ENCODE peak calls at places on chromosomes 1 and 21, in four cellular contexts. N is T-helper 2 cell, D is Caki2, Z is hippocampal formation. I is an unnamed sample.

GRCh38 chr21:24895885-24896734 is 711.2 kb downstream of the MRPL39 start:
- DNase-seq in N (no peak), D (peak), Z (no peak), I (peak)

GRCh38 chr1:51915958-51916357 is 37.4 kb upstream of the NRDC start:
- DNase-seq in N (no peak), Z (no peak), D (no peak), I (no peak)

GRCh38 chr1:24536391-24536840 is 19.5 kb upstream of the NCMAP start:
- DNase-seq in N (peak), D (peak), Z (no peak), I (peak)

GRCh38 chr1:206933333-206933945 is 11.7 kb upstream of the FCMR start:
- DNase-seq in D (no peak), Z (no peak), N (peak), I (no peak)

GRCh38 chr1:230710543-230710904 is 3.4 kb downstream of the AGT start:
- DNase-seq in D (no peak), Z (no peak), N (no peak), I (no peak)

GRCh38 chr1:43879414-43879813 is 54.2 kb upstream of the ARTN start:
- DNase-seq in D (peak), Z (no peak), N (no peak), I (peak)

GRCh38 chr1:151509350-151510019 is 1.7 kb upstream of the CGN start:
- DNase-seq in D (no peak), Z (no peak), N (no peak), I (no peak)

GRCh38 chr1:233424727-233425222 is 97.3 kb downstream of the MAP3K21 start:
- DNase-seq in Z (no peak), N (no peak), D (peak), I (peak)

GRCh38 chr1:214102907-214103306 is 115.1 kb downstream of the PROX1 start:
- DNase-seq in D (peak), Z (no peak), N (no peak), I (no peak)

GRCh38 chr1:147824776-147825175 is 64.4 kb upstream of the GJA5 start:
- DNase-seq in N (no peak), D (no peak), Z (no peak), I (no peak)

GRCh38 chr1:24465638-24466037 is 37.0 kb upstream of the RCAN3 start:
- DNase-seq in D (no peak), Z (no peak), N (no peak), I (no peak)

GRCh38 chr1:243396876-243397275 is 141.0 kb downstream of the SDCCAG8 start:
- DNase-seq in D (no peak), N (no peak), Z (no peak), I (no peak)

GRCh38 chr1:182616130-182617074 is 12.2 kb upstream of the RGS16 start:
- DNase-seq in Z (peak), N (peak), D (no peak), I (no peak)

GRCh38 chr1:109948285-109948630 is 36.3 kb upstream of the AHCYL1 start:
- DNase-seq in D (no peak), Z (no peak), N (no peak), I (no peak)

GRCh38 chr1:65904681-65905083 is 112.0 kb downstream of the PDE4B start:
- DNase-seq in N (no peak), Z (no peak), D (no peak), I (no peak)

GRCh38 chr1:167221126-167221803 is 579 bp downstream of the POU2F1 start:
- DNase-seq in Z (no peak), D (no peak), N (no peak), I (no peak)

GRCh38 chr1:18073066-18073642 is 34.4 kb upstream of the IGSF21 start:
- DNase-seq in D (no peak), Z (no peak), N (no peak), I (no peak)

GRCh38 chr1:3625151-3625907 is 514 bp downstream of the TPRG1L start:
- DNase-seq in Z (no peak), D (peak), N (no peak), I (no peak)

GRCh38 chr1:212219679-212220463 is 65.3 kb upstream of the PPP2R5A start:
- DNase-seq in N (no peak), D (peak), Z (no peak), I (peak)

GRCh38 chr1:223852337-223852736 is 6.6 kb upstream of the TP53BP2 start:
- DNase-seq in Z (no peak), N (no peak), D (no peak), I (no peak)

GRCh38 chr1:31626451-31627202 is 9.1 kb downstream of the HCRTR1 start:
- DNase-seq in Z (no peak), N (no peak), D (no peak), I (no peak)

GRCh38 chr21:33290441-33290840 is 24.3 kb downstream of the IL10RB start:
- DNase-seq in Z (no peak), N (no peak), D (no peak), I (no peak)

GRCh38 chr1:244835276-244836134 is at the start of gene COX20:
- DNase-seq in D (peak), Z (peak), N (peak), I (peak)

GRCh38 chr1:247332901-247333361 is 1.3 kb upstream of the ZNF496 start:
- DNase-seq in N (no peak), D (no peak), Z (peak), I (peak)

GRCh38 chr1:156641761-156642264 is at the start of gene BCAN:
- DNase-seq in D (no peak), Z (peak), N (no peak), I (no peak)

GRCh38 chr1:201275266-201275666 is 8.0 kb upstream of the PKP1 start:
- DNase-seq in D (peak), Z (no peak), N (no peak), I (no peak)

GRCh38 chr1:81231729-81232038 is 569.0 kb upstream of the ADGRL2 start:
- DNase-seq in Z (no peak), D (no peak), N (no peak), I (no peak)

GRCh38 chr1:70945266-70945665 is 102.3 kb downstream of the PTGER3 start:
- DNase-seq in N (no peak), Z (no peak), D (no peak), I (no peak)

GRCh38 chr1:67832737-67833594 is at the start of gene GNG12:
- DNase-seq in N (no peak), D (peak), Z (peak), I (peak)

GRCh38 chr1:28518745-28519341 is 13.0 kb downstream of the RCC1 start:
- DNase-seq in N (no peak), D (peak), Z (no peak), I (no peak)

GRCh38 chr1:213679153-213679552 is 308.6 kb upstream of the PROX1 start:
- DNase-seq in D (no peak), N (no peak), Z (no peak), I (no peak)

I was measured in kidney glomerular epithelial cell.